ENCODE peak calls at places on chromosomes 12 and 14, in seven cellular contexts. H, X, P, E, Q, L and W are unnamed samples.

GRCh38 chr14:80974338-80975078 is 19.1 kb downstream of the TSHR start:
- DNase-seq in H (no peak), X (no peak), P (peak; percentile 65), E (no peak), Q (no peak), L (no peak), W (no peak)

GRCh38 chr12:20376984-20377383 is 8.6 kb downstream of the PDE3A start:
- DNase-seq in H (no peak), X (peak; percentile 30), P (peak; percentile 55), E (no peak), Q (no peak), L (no peak), W (no peak)

GRCh38 chr14:64293976-64294671 is at the start of gene ESR2:
- DNase-seq in H (peak; percentile 8), X (peak; percentile 36), P (peak; percentile 39), E (peak; percentile 80), Q (peak; percentile 56), L (peak; percentile 35), W (peak; percentile 11)

GRCh38 chr12:123900898-123901376 is 71.7 kb downstream of the CCDC92 start:
- DNase-seq in H (no peak), X (peak; percentile 44), P (peak; percentile 33), E (no peak), Q (peak; percentile 80), L (no peak), W (peak; percentile 38)

GRCh38 chr12:1517007-1517406 is 77.4 kb downstream of the FBXL14 start:
- DNase-seq in H (no peak), X (peak; percentile 82), P (peak; percentile 66), E (no peak), Q (peak; percentile 78), L (no peak), W (peak; percentile 71)

GRCh38 chr12:121005346-121005815 is 10.9 kb downstream of the C12orf43 start:
- DNase-seq in H (peak; percentile 52), X (peak; percentile 23), P (peak; percentile 50), E (no peak), Q (peak; percentile 92), L (peak; percentile 67), W (peak; percentile 75)

GRCh38 chr12:62895351-62895750 is 39.6 kb downstream of the PPM1H start:
- DNase-seq in H (no peak), X (no peak), P (no peak), E (no peak), Q (no peak), L (no peak), W (no peak)

GRCh38 chr14:67472726-67473125 is 15.8 kb downstream of the TMEM229B start:
- DNase-seq in H (no peak), X (no peak), P (no peak), E (no peak), Q (no peak), L (no peak), W (no peak)

GRCh38 chr12:42706331-42706730 is 116.8 kb upstream of the PRICKLE1 start:
- DNase-seq in H (no peak), X (no peak), P (peak; percentile 61), E (no peak), Q (no peak), L (no peak), W (no peak)

GRCh38 chr12:52175411-52176350 is 16.1 kb downstream of the KRT80 start:
- DNase-seq in H (no peak), X (no peak), P (no peak), E (no peak), Q (peak; percentile 61), L (no peak), W (no peak)

GRCh38 chr12:93678779-93679178 is 1.6 kb downstream of the CRADD start:
- DNase-seq in H (no peak), X (no peak), P (no peak), E (no peak), Q (no peak), L (no peak), W (no peak)
- H3K9ac ChIP-seq in H (peak overlapping the region; percentile 52), X (no peak overlapping the region), P (no peak overlapping the region), E (no peak overlapping the region), Q (no peak overlapping the region), L (no peak overlapping the region), W (peak overlapping the region; percentile 28)

DNA sequence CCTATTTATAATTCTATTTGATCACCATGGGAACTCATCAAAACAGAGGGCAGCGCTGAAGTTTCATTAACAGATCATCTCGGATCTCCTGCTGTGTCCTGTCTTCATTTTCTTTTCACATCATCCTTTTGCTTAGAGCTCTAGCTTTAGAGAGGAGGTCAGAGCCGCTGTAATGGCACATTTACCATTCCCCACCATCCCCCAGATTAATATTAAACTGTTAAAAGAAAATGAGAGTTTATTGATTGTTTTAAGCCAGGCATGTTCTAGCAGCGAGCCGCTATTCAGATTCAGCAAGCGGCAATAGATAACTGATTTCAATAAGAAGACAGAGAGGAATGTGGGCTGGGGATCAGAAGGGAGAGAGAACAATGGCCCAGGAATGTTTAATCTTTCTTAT is 308.8 kb downstream of the EGLN3 start:
- DNase-seq in H (no peak), X (no peak), P (no peak), E (no peak), Q (no peak), L (no peak), W (no peak)
- H3K9ac ChIP-seq in H (no peak overlapping the region), X (no peak overlapping the region), P (no peak overlapping the region), E (no peak overlapping the region), Q (no peak overlapping the region), L (no peak overlapping the region), W (no peak overlapping the region)

GRCh38 chr14:60768602-60769001 is 34.0 kb downstream of the MNAT1 start:
- DNase-seq in H (no peak), X (peak; percentile 66), P (no peak), E (no peak), Q (no peak), L (no peak), W (no peak)

GRCh38 chr14:60777856-60778578 is 43.5 kb downstream of the MNAT1 start:
- DNase-seq in H (no peak), X (peak; percentile 94), P (peak; percentile 83), E (no peak), Q (no peak), L (no peak), W (no peak)

GRCh38 chr14:60771117-60771516 is 36.6 kb downstream of the MNAT1 start:
- DNase-seq in H (no peak), X (no peak), P (no peak), E (no peak), Q (no peak), L (no peak), W (no peak)

GRCh38 chr14:60775296-60775695 is 40.7 kb downstream of the MNAT1 start:
- DNase-seq in H (no peak), X (peak; percentile 84), P (peak; percentile 39), E (no peak), Q (no peak), L (no peak), W (no peak)

GRCh38 chr14:60773558-60773957 is 39.0 kb downstream of the MNAT1 start:
- DNase-seq in H (no peak), X (no peak), P (no peak), E (no peak), Q (no peak), L (no peak), W (no peak)
- H3K9ac ChIP-seq in H (no peak overlapping the region), X (no peak overlapping the region), P (no peak overlapping the region), E (no peak overlapping the region), Q (no peak overlapping the region), L (no peak overlapping the region), W (no peak overlapping the region)

GRCh38 chr12:4275869-4276253 is 2.3 kb downstream of the CCND2 start:
- DNase-seq in H (no peak), X (no peak), P (no peak), E (no peak), Q (peak; percentile 57), L (peak; percentile 49), W (no peak)
- H3K9ac ChIP-seq in H (peak overlapping the region; percentile 80), X (peak overlapping the region; percentile 51), P (peak overlapping the region; percentile 89), E (no peak overlapping the region), Q (peak overlapping the region; percentile 83), L (peak overlapping the region; percentile 99), W (peak overlapping the region; percentile 98)